ENCODE peak calls at places on chromosomes 5 and 9, in nine cellular contexts. D, J, L, X, T, E, G, M and F are unnamed samples.
A peak's percentile ranks its signal among the peaks of the same experiment; 100 is the strongest.

GRCh38 chr9:94945191-94946144 is 219.0 kb downstream of the AOPEP start:
- DNase-seq in D (no peak), J (no peak), L (no peak), X (no peak), T (no peak), E (no peak), G (no peak), M (no peak), F (no peak)

GRCh38 chr5:37494756-37495155 is 115.6 kb downstream of the WDR70 start:
- DNase-seq in D (peak; percentile 40), J (no peak), L (no peak), X (no peak), T (peak; percentile 15), E (no peak), G (no peak), M (no peak), F (no peak)

GRCh38 chr5:95731571-95732554 is 727 bp downstream of the RHOBTB3 start:
- DNase-seq in D (peak; percentile 51), J (peak; percentile 76), L (no peak), X (no peak), T (peak; percentile 29), E (no peak), G (peak; percentile 89), M (peak; percentile 80), F (no peak)

GRCh38 chr9:79565245-79565644 is 6.5 kb upstream of the TLE4 start:
- DNase-seq in D (no peak), J (no peak), L (no peak), X (no peak), T (no peak), E (peak; percentile 42), G (no peak), M (no peak), F (no peak)

GRCh38 chr9:976805-977360 is 428 bp downstream of the DMRT3 start:
- DNase-seq in D (no peak), J (no peak), L (no peak), X (no peak), T (no peak), E (no peak), G (no peak), M (peak; percentile 66), F (no peak)

GRCh38 chr9:115207003-115207837 is 89.3 kb upstream of the TNC start:
- DNase-seq in D (no peak), J (no peak), L (no peak), X (no peak), T (no peak), E (peak; percentile 72), G (no peak), M (no peak), F (no peak)

GRCh38 chr5:69049151-69049550 is 44.7 kb upstream of the SLC30A5 start:
- DNase-seq in D (no peak), J (no peak), L (no peak), X (no peak), T (no peak), E (no peak), G (no peak), M (no peak), F (no peak)

GRCh38 chr9:124652203-124652992 is 118.7 kb downstream of the NR6A1 start:
- DNase-seq in D (no peak), J (no peak), L (no peak), X (no peak), T (no peak), E (no peak), G (no peak), M (no peak), F (no peak)

GRCh38 chr9:33233659-33234335 is 6.2 kb upstream of the SPINK4 start:
- DNase-seq in D (peak; percentile 96), J (peak; percentile 83), L (peak; percentile 90), X (peak; percentile 95), T (peak; percentile 95), E (no peak), G (no peak), M (no peak), F (no peak)

GRCh38 chr5:59317023-59317771 is 576.3 kb downstream of the PDE4D start:
- DNase-seq in D (no peak), J (no peak), L (no peak), X (no peak), T (peak; percentile 72), E (no peak), G (no peak), M (no peak), F (no peak)

GRCh38 chr5:109945097-109945678 is 255.5 kb downstream of the MAN2A1 start:
- DNase-seq in D (no peak), J (no peak), L (no peak), X (no peak), T (no peak), E (no peak), G (no peak), M (no peak), F (peak; percentile 60)

GRCh38 chr5:123819401-123819800 is 307.4 kb downstream of the CSNK1G3 start:
- DNase-seq in D (no peak), J (no peak), L (no peak), X (no peak), T (no peak), E (no peak), G (no peak), M (no peak), F (no peak)

GRCh38 chr9:118659011-118659410 is 710.2 kb downstream of the BRINP1 start:
- DNase-seq in D (no peak), J (no peak), L (no peak), X (no peak), T (no peak), E (no peak), G (no peak), M (no peak), F (no peak)

GRCh38 chr9:32487981-32488380 is 38.0 kb downstream of the RIGI start:
- DNase-seq in D (no peak), J (no peak), L (no peak), X (no peak), T (no peak), E (no peak), G (no peak), M (no peak), F (no peak)

GRCh38 chr9:92140074-92140753 is 25.0 kb upstream of the SPTLC1 start:
- DNase-seq in D (peak; percentile 83), J (peak; percentile 84), L (peak; percentile 77), X (peak; percentile 38), T (peak; percentile 57), E (no peak), G (peak; percentile 94), M (peak; percentile 97), F (no peak)

GRCh38 chr5:147981074-147981473 is 74.7 kb upstream of the C5orf46 start:
- DNase-seq in D (no peak), J (no peak), L (no peak), X (no peak), T (peak; percentile 16), E (no peak), G (no peak), M (no peak), F (no peak)

GRCh38 chr9:113609562-113610318 is 146.2 kb downstream of the RGS3 start:
- DNase-seq in D (peak; percentile 97), J (peak; percentile 80), L (peak; percentile 71), X (no peak), T (no peak), E (no peak), G (peak; percentile 87), M (no peak), F (no peak)

GRCh38 chr5:148474025-148474511 is 90.3 kb downstream of the FBXO38 start:
- DNase-seq in D (no peak), J (no peak), L (no peak), X (no peak), T (no peak), E (no peak), G (no peak), M (no peak), F (no peak)

GRCh38 chr9:15736569-15736968 is 183.7 kb downstream of the CCDC171 start:
- DNase-seq in D (no peak), J (no peak), L (no peak), X (no peak), T (no peak), E (no peak), G (no peak), M (no peak), F (no peak)

GRCh38 chr5:40904205-40904993 is 4.9 kb upstream of the C7 start:
- DNase-seq in D (peak; percentile 75), J (peak; percentile 66), L (no peak), X (peak; percentile 59), T (peak; percentile 36), E (peak; percentile 15), G (no peak), M (peak; percentile 74), F (no peak)

GRCh38 chr5:73603998-73604397 is 22.0 kb upstream of the ARHGEF28 start:
- DNase-seq in D (no peak), J (no peak), L (no peak), X (no peak), T (no peak), E (no peak), G (no peak), M (no peak), F (no peak)
- TF ChIP-seq POLR2AphosphoS5 in D (no peak), J (no peak), L (no peak), X (no peak), T (no peak), E (no peak), G (no peak), M (no peak), F (no peak)

GRCh38 chr9:81772144-81772543 is 82.8 kb upstream of the TLE1 start:
- DNase-seq in D (no peak), J (no peak), L (no peak), X (no peak), T (no peak), E (no peak), G (no peak), M (no peak), F (no peak)
- H3K27ac ChIP-seq in D (no peak overlapping the region), J (no peak overlapping the region), L (no peak overlapping the region), X (no peak overlapping the region), T (no peak overlapping the region), E (no peak overlapping the region), G (no peak overlapping the region), M (no peak overlapping the region), F (no peak overlapping the region)

GRCh38 chr9:132502480-132502879 is 79.9 kb upstream of the BARHL1 start:
- DNase-seq in D (no peak), J (no peak), L (no peak), X (no peak), T (no peak), E (no peak), G (no peak), M (no peak), F (no peak)
- H3K4me1 ChIP-seq in D (no peaks in the 10 kb centered on the region), J (no peaks in the 10 kb centered on the region), L (no peaks in the 10 kb centered on the region), X (no peaks in the 10 kb centered on the region), T (no peaks in the 10 kb centered on the region), E (no peaks in the 10 kb centered on the region), G (peaks cover 3% of the 10 kb centered on the region), M (peaks cover 9% of the 10 kb centered on the region), F (no peaks in the 10 kb centered on the region)

GRCh38 chr9:86230858-86231257 is 28.6 kb downstream of the C9orf153 start:
- DNase-seq in D (no peak), J (no peak), L (no peak), X (no peak), T (no peak), E (no peak), G (no peak), M (no peak), F (no peak)
- TF ChIP-seq POLR2AphosphoS5 in D (no peak), J (no peak), L (no peak), X (no peak), T (no peak), E (no peak), G (no peak), M (no peak), F (no peak)